ENCODE peak calls at places on chromosomes 12 and 14, in eight cellular contexts. One of them, this sample, is unnamed.

GRCh38 chr12:39813776-39814175 is 194.2 kb upstream of the ABCD2 start:
- DNase-seq in mammary epithelial cell: no peak
- DNase-seq in brain microvascular endothelial cell: no peak
- DNase-seq in lower lobe of right lung: no peak
- DNase-seq in left ventricle myocardium inferior: no peak
- DNase-seq in H1: no peak
- DNase-seq in effector memory CD4-positive, alpha-beta T cell: no peak
- DNase-seq in cardiac muscle cell: no peak
- DNase-seq in this sample: no peak

GRCh38 chr12:113766880-113767878 is 198.9 kb downstream of the RBM19 start:
- DNase-seq in effector memory CD4-positive, alpha-beta T cell: no peak
- DNase-seq in mammary epithelial cell: peak; percentile 49
- DNase-seq in cardiac muscle cell: no peak
- DNase-seq in H1: no peak
- DNase-seq in brain microvascular endothelial cell: peak; percentile 79
- DNase-seq in left ventricle myocardium inferior: no peak
- DNase-seq in lower lobe of right lung: no peak
- DNase-seq in this sample: peak; percentile 93

GRCh38 chr12:89709994-89710872 is 1.6 kb upstream of the ATP2B1 start:
- DNase-seq in cardiac muscle cell: no peak
- DNase-seq in brain microvascular endothelial cell: peak; percentile 28
- DNase-seq in lower lobe of right lung: peak; percentile 78
- DNase-seq in H1: peak; percentile 83
- DNase-seq in left ventricle myocardium inferior: peak; percentile 63
- DNase-seq in mammary epithelial cell: no peak
- DNase-seq in effector memory CD4-positive, alpha-beta T cell: no peak
- DNase-seq in this sample: no peak

GRCh38 chr12:3075315-3075714 is 1.9 kb upstream of the TSPAN9 start:
- DNase-seq in brain microvascular endothelial cell: no peak
- DNase-seq in cardiac muscle cell: no peak
- DNase-seq in mammary epithelial cell: no peak
- DNase-seq in lower lobe of right lung: no peak
- DNase-seq in H1: no peak
- DNase-seq in left ventricle myocardium inferior: no peak
- DNase-seq in effector memory CD4-positive, alpha-beta T cell: no peak
- DNase-seq in this sample: no peak

GRCh38 chr12:48050174-48050573 is 45.9 kb upstream of the COL2A1 start:
- DNase-seq in mammary epithelial cell: no peak
- DNase-seq in H1: no peak
- DNase-seq in left ventricle myocardium inferior: no peak
- DNase-seq in brain microvascular endothelial cell: peak; percentile 6
- DNase-seq in effector memory CD4-positive, alpha-beta T cell: no peak
- DNase-seq in lower lobe of right lung: no peak
- DNase-seq in cardiac muscle cell: no peak
- DNase-seq in this sample: no peak

GRCh38 chr14:69005432-69006148 is 26.5 kb upstream of the ACTN1 start:
- DNase-seq in cardiac muscle cell: no peak
- DNase-seq in left ventricle myocardium inferior: peak; percentile 22
- DNase-seq in H1: no peak
- DNase-seq in lower lobe of right lung: no peak
- DNase-seq in brain microvascular endothelial cell: peak; percentile 89
- DNase-seq in mammary epithelial cell: peak; percentile 88
- DNase-seq in effector memory CD4-positive, alpha-beta T cell: no peak
- DNase-seq in this sample: peak; percentile 98

GRCh38 chr14:27750096-27750495 is 1016.5 kb upstream of the FOXG1 start:
- DNase-seq in effector memory CD4-positive, alpha-beta T cell: no peak
- DNase-seq in H1: no peak
- DNase-seq in left ventricle myocardium inferior: no peak
- DNase-seq in brain microvascular endothelial cell: no peak
- DNase-seq in cardiac muscle cell: no peak
- DNase-seq in mammary epithelial cell: no peak
- DNase-seq in lower lobe of right lung: no peak
- DNase-seq in this sample: no peak

GRCh38 chr12:43285248-43285647 is 266.8 kb downstream of the ADAMTS20 start:
- DNase-seq in lower lobe of right lung: no peak
- DNase-seq in brain microvascular endothelial cell: peak; percentile 91
- DNase-seq in mammary epithelial cell: peak; percentile 95
- DNase-seq in H1: no peak
- DNase-seq in effector memory CD4-positive, alpha-beta T cell: no peak
- DNase-seq in cardiac muscle cell: no peak
- DNase-seq in left ventricle myocardium inferior: no peak
- DNase-seq in this sample: peak; percentile 85

GRCh38 chr14:35261774-35262173 is 30.4 kb upstream of the PSMA6 start:
- DNase-seq in effector memory CD4-positive, alpha-beta T cell: no peak
- DNase-seq in lower lobe of right lung: no peak
- DNase-seq in brain microvascular endothelial cell: no peak
- DNase-seq in left ventricle myocardium inferior: no peak
- DNase-seq in mammary epithelial cell: no peak
- DNase-seq in H1: no peak
- DNase-seq in cardiac muscle cell: no peak
- DNase-seq in this sample: peak; percentile 31

GRCh38 chr14:72608391-72609204 is 285.3 kb downstream of the DPF3 start:
- DNase-seq in lower lobe of right lung: no peak
- DNase-seq in H1: peak; percentile 11
- DNase-seq in mammary epithelial cell: peak; percentile 90
- DNase-seq in effector memory CD4-positive, alpha-beta T cell: no peak
- DNase-seq in brain microvascular endothelial cell: peak; percentile 93
- DNase-seq in left ventricle myocardium inferior: no peak
- DNase-seq in cardiac muscle cell: no peak
- DNase-seq in this sample: peak; percentile 91

GRCh38 chr12:10365716-10366433 is 24.0 kb downstream of the KLRK1 start:
- DNase-seq in cardiac muscle cell: no peak
- DNase-seq in brain microvascular endothelial cell: no peak
- DNase-seq in lower lobe of right lung: no peak
- DNase-seq in left ventricle myocardium inferior: no peak
- DNase-seq in H1: no peak
- DNase-seq in mammary epithelial cell: peak; percentile 25
- DNase-seq in effector memory CD4-positive, alpha-beta T cell: no peak
- DNase-seq in this sample: peak; percentile 42

GRCh38 chr12:54026640-54027441 is 1.4 kb upstream of the HOXC6 start:
- DNase-seq in brain microvascular endothelial cell: no peak
- DNase-seq in cardiac muscle cell: no peak
- DNase-seq in lower lobe of right lung: no peak
- DNase-seq in H1: no peak
- DNase-seq in mammary epithelial cell: no peak
- DNase-seq in left ventricle myocardium inferior: no peak
- DNase-seq in effector memory CD4-positive, alpha-beta T cell: no peak
- DNase-seq in this sample: no peak

GRCh38 chr12:53051058-53051880 is 1.4 kb downstream of the TNS2 start:
- DNase-seq in lower lobe of right lung: no peak
- DNase-seq in left ventricle myocardium inferior: peak; percentile 83
- DNase-seq in brain microvascular endothelial cell: peak; percentile 63
- DNase-seq in cardiac muscle cell: no peak
- DNase-seq in H1: no peak
- DNase-seq in mammary epithelial cell: no peak
- DNase-seq in effector memory CD4-positive, alpha-beta T cell: no peak
- DNase-seq in this sample: peak; percentile 76

DNA sequence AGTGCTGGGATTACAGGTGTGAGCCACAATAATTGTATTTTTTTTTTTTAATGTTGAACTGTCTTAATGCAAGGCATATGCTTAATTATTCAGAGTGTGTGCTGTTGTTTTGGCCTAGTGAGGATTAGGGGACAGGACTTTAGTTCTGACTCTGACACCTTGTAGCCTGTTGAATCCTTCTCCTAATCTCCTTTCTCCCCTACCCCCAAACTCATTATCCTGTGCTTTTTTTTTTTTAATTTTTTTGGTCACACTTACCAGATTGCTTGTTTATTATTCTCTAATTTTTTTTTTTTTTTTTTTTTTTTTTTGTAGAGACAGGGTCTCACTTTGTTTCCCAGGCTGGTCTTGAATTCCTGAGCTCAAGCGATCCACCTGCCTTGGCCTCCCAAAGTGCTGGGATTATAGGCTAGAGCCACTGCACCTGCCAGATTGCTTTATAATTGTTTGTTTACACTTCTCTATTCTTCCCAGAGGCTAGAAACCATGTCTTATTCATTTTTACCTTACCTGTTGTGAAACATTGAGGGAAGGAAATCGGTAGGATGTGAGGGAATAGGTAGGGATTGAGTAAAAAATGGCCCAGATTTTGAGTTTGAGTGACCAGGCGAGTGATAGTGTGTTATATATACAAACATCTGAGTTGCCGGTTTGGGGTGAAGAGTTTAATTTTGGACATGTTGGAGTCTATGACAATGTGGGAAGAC is 32.2 kb downstream of the DIP2B start:
- DNase-seq in brain microvascular endothelial cell: no peak
- DNase-seq in cardiac muscle cell: no peak
- DNase-seq in mammary epithelial cell: no peak
- DNase-seq in left ventricle myocardium inferior: no peak
- DNase-seq in effector memory CD4-positive, alpha-beta T cell: no peak
- DNase-seq in H1: no peak
- DNase-seq in lower lobe of right lung: no peak
- DNase-seq in this sample: no peak
- H3K4me3 ChIP-seq in brain microvascular endothelial cell: no peak overlapping the region
- H3K4me3 ChIP-seq in cardiac muscle cell: no peak overlapping the region
- H3K4me3 ChIP-seq in mammary epithelial cell: no peak overlapping the region
- H3K4me3 ChIP-seq in left ventricle myocardium inferior: no peak overlapping the region
- H3K4me3 ChIP-seq in effector memory CD4-positive, alpha-beta T cell: no peak overlapping the region
- H3K4me3 ChIP-seq in H1: no peak overlapping the region
- H3K4me3 ChIP-seq in lower lobe of right lung: no peak overlapping the region
- H3K4me3 ChIP-seq in this sample: no peak overlapping the region

DNA sequence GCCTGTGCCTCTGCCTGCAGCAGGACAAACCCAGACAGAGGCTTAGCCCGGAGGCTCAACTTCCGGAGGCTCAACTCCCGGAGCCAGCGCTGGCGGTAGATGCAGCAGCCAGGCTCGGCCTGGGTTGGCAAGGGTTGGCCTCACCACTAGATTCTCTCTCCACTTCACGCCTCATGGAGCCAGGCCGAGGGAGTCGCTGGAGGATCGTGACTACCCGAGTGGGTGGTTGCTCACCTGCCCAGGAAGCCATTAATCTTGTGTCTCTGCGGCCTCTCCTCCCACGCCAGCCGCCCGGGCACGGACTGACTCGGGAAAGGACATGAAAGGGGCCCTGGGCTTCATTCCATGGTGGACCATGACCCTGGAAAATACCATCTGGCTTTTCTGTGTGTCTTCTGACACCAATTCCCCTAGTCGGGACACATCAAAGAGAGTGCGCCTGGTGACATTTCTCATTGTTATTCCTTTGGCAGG is 20.8 kb downstream of the ESRRB start:
- DNase-seq in cardiac muscle cell: no peak
- DNase-seq in effector memory CD4-positive, alpha-beta T cell: no peak
- DNase-seq in brain microvascular endothelial cell: no peak
- DNase-seq in left ventricle myocardium inferior: no peak
- DNase-seq in lower lobe of right lung: no peak
- DNase-seq in H1: no peak
- DNase-seq in mammary epithelial cell: no peak
- DNase-seq in this sample: peak; percentile 5
- H3K4me3 ChIP-seq in cardiac muscle cell: no peak overlapping the region
- H3K4me3 ChIP-seq in effector memory CD4-positive, alpha-beta T cell: no peak overlapping the region
- H3K4me3 ChIP-seq in brain microvascular endothelial cell: no peak overlapping the region
- H3K4me3 ChIP-seq in left ventricle myocardium inferior: no peak overlapping the region
- H3K4me3 ChIP-seq in lower lobe of right lung: no peak overlapping the region
- H3K4me3 ChIP-seq in H1: no peak overlapping the region
- H3K4me3 ChIP-seq in mammary epithelial cell: no peak overlapping the region
- H3K4me3 ChIP-seq in this sample: no peak overlapping the region

DNA sequence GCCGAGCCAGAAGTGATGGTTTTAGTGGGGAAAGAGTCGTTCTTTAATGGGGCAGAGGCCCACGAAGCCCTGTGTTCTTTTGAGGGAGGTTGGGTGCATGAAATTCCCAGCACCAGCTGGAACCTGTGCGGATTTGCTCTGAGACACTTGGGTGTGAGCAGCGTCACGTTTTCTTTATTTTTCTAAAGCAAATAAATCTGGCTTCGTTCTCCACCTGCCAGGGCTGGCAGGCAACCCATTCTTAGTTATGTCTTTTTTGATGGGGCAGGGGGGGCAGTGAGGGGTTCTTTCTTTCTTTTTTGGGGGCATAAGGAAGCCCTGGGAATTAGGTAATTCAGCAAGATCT is 232.2 kb downstream of the C12orf75 start:
- DNase-seq in effector memory CD4-positive, alpha-beta T cell: no peak
- DNase-seq in lower lobe of right lung: no peak
- DNase-seq in left ventricle myocardium inferior: no peak
- DNase-seq in H1: no peak
- DNase-seq in mammary epithelial cell: peak; percentile 60
- DNase-seq in cardiac muscle cell: no peak
- DNase-seq in brain microvascular endothelial cell: no peak
- DNase-seq in this sample: no peak
- H3K4me3 ChIP-seq in effector memory CD4-positive, alpha-beta T cell: no peak overlapping the region
- H3K4me3 ChIP-seq in lower lobe of right lung: no peak overlapping the region
- H3K4me3 ChIP-seq in left ventricle myocardium inferior: no peak overlapping the region
- H3K4me3 ChIP-seq in H1: no peak overlapping the region
- H3K4me3 ChIP-seq in mammary epithelial cell: no peak overlapping the region
- H3K4me3 ChIP-seq in cardiac muscle cell: no peak overlapping the region
- H3K4me3 ChIP-seq in brain microvascular endothelial cell: no peak overlapping the region
- H3K4me3 ChIP-seq in this sample: no peak overlapping the region

GRCh38 chr12:50353869-50354593 is 42.4 kb downstream of the FAM186A start:
- DNase-seq in mammary epithelial cell: no peak
- DNase-seq in effector memory CD4-positive, alpha-beta T cell: no peak
- DNase-seq in brain microvascular endothelial cell: no peak
- DNase-seq in H1: no peak
- DNase-seq in left ventricle myocardium inferior: no peak
- DNase-seq in lower lobe of right lung: no peak
- DNase-seq in cardiac muscle cell: no peak
- DNase-seq in this sample: peak; percentile 57
- H3K4me3 ChIP-seq in mammary epithelial cell: no peak overlapping the region
- H3K4me3 ChIP-seq in effector memory CD4-positive, alpha-beta T cell: peak overlapping the region; percentile 6
- H3K4me3 ChIP-seq in brain microvascular endothelial cell: no peak overlapping the region
- H3K4me3 ChIP-seq in H1: no peak overlapping the region
- H3K4me3 ChIP-seq in left ventricle myocardium inferior: peak overlapping the region; percentile 29
- H3K4me3 ChIP-seq in lower lobe of right lung: no peak overlapping the region
- H3K4me3 ChIP-seq in cardiac muscle cell: no peak overlapping the region
- H3K4me3 ChIP-seq in this sample: peak overlapping the region; percentile 16

GRCh38 chr12:124422570-124423523 is 128.0 kb downstream of the RFLNA start:
- DNase-seq in left ventricle myocardium inferior: peak; percentile 95
- DNase-seq in cardiac muscle cell: no peak
- DNase-seq in brain microvascular endothelial cell: peak; percentile 75
- DNase-seq in H1: no peak
- DNase-seq in mammary epithelial cell: peak; percentile 76
- DNase-seq in effector memory CD4-positive, alpha-beta T cell: no peak
- DNase-seq in lower lobe of right lung: peak; percentile 90
- DNase-seq in this sample: peak; percentile 98
- H3K4me3 ChIP-seq in left ventricle myocardium inferior: peak overlapping the region; percentile 53
- H3K4me3 ChIP-seq in cardiac muscle cell: no peak overlapping the region
- H3K4me3 ChIP-seq in brain microvascular endothelial cell: peak overlapping the region; percentile 15
- H3K4me3 ChIP-seq in H1: no peak overlapping the region
- H3K4me3 ChIP-seq in mammary epithelial cell: no peak overlapping the region
- H3K4me3 ChIP-seq in effector memory CD4-positive, alpha-beta T cell: no peak overlapping the region
- H3K4me3 ChIP-seq in lower lobe of right lung: peak overlapping the region; percentile 35
- H3K4me3 ChIP-seq in this sample: peak overlapping the region; percentile 19

GRCh38 chr12:67427336-67427735 is 158.2 kb downstream of the CAND1 start:
- DNase-seq in lower lobe of right lung: no peak
- DNase-seq in left ventricle myocardium inferior: no peak
- DNase-seq in effector memory CD4-positive, alpha-beta T cell: no peak
- DNase-seq in cardiac muscle cell: no peak
- DNase-seq in H1: no peak
- DNase-seq in brain microvascular endothelial cell: no peak
- DNase-seq in mammary epithelial cell: no peak
- DNase-seq in this sample: no peak
- H3K4me3 ChIP-seq in lower lobe of right lung: no peak overlapping the region
- H3K4me3 ChIP-seq in left ventricle myocardium inferior: no peak overlapping the region
- H3K4me3 ChIP-seq in effector memory CD4-positive, alpha-beta T cell: no peak overlapping the region
- H3K4me3 ChIP-seq in cardiac muscle cell: no peak overlapping the region
- H3K4me3 ChIP-seq in H1: no peak overlapping the region
- H3K4me3 ChIP-seq in brain microvascular endothelial cell: no peak overlapping the region
- H3K4me3 ChIP-seq in mammary epithelial cell: no peak overlapping the region
- H3K4me3 ChIP-seq in this sample: no peak overlapping the region